ENCODE peak calls at places on chromosomes 7 and 10, in eight cellular contexts. One of them, this sample, is unnamed.

GRCh38 chr10:60574388-60574787 is 184.7 kb upstream of the ANK3 start:
- DNase-seq in tibial artery: no peak
- DNase-seq in left cardiac atrium: no peak
- DNase-seq in NCI-H1092: no peak
- DNase-seq in choroid plexus epithelial cell: no peak
- DNase-seq in effector CD4-positive, alpha-beta T cell: no peak
- DNase-seq in A673: no peak
- DNase-seq in uterus: no peak
- DNase-seq in this sample: no peak

GRCh38 chr10:51926336-51926735 is 226.9 kb upstream of the CSTF2T start:
- DNase-seq in A673: no peak
- DNase-seq in choroid plexus epithelial cell: no peak
- DNase-seq in tibial artery: no peak
- DNase-seq in uterus: no peak
- DNase-seq in NCI-H1092: no peak
- DNase-seq in left cardiac atrium: no peak
- DNase-seq in effector CD4-positive, alpha-beta T cell: no peak
- DNase-seq in this sample: no peak

GRCh38 chr10:613217-613616 is 76.3 kb downstream of the DIP2C start:
- DNase-seq in choroid plexus epithelial cell: no peak
- DNase-seq in A673: no peak
- DNase-seq in left cardiac atrium: no peak
- DNase-seq in tibial artery: peak
- DNase-seq in effector CD4-positive, alpha-beta T cell: no peak
- DNase-seq in uterus: no peak
- DNase-seq in NCI-H1092: no peak
- DNase-seq in this sample: no peak

GRCh38 chr7:23941551-23941950 is 231.5 kb downstream of the STK31 start:
- DNase-seq in effector CD4-positive, alpha-beta T cell: no peak
- DNase-seq in uterus: no peak
- DNase-seq in NCI-H1092: no peak
- DNase-seq in choroid plexus epithelial cell: no peak
- DNase-seq in A673: no peak
- DNase-seq in tibial artery: no peak
- DNase-seq in left cardiac atrium: no peak
- DNase-seq in this sample: no peak

GRCh38 chr7:28237368-28237767 is 56.8 kb upstream of the JAZF1 start:
- DNase-seq in left cardiac atrium: no peak
- DNase-seq in effector CD4-positive, alpha-beta T cell: no peak
- DNase-seq in choroid plexus epithelial cell: no peak
- DNase-seq in uterus: no peak
- DNase-seq in A673: no peak
- DNase-seq in NCI-H1092: no peak
- DNase-seq in tibial artery: peak
- DNase-seq in this sample: no peak

GRCh38 chr7:158023563-158024350 is 563.9 kb downstream of the PTPRN2 start:
- DNase-seq in choroid plexus epithelial cell: no peak
- DNase-seq in uterus: no peak
- DNase-seq in NCI-H1092: no peak
- DNase-seq in left cardiac atrium: no peak
- DNase-seq in A673: no peak
- DNase-seq in tibial artery: peak
- DNase-seq in effector CD4-positive, alpha-beta T cell: no peak
- DNase-seq in this sample: no peak

GRCh38 chr10:123017421-123018165 is 8.8 kb downstream of the ACADSB start:
- DNase-seq in NCI-H1092: no peak
- DNase-seq in effector CD4-positive, alpha-beta T cell: no peak
- DNase-seq in uterus: no peak
- DNase-seq in tibial artery: no peak
- DNase-seq in left cardiac atrium: no peak
- DNase-seq in choroid plexus epithelial cell: no peak
- DNase-seq in A673: no peak
- DNase-seq in this sample: no peak

GRCh38 chr10:99659868-99660366 is 608 bp downstream of the ENTPD7 start:
- DNase-seq in effector CD4-positive, alpha-beta T cell: no peak
- DNase-seq in left cardiac atrium: no peak
- DNase-seq in tibial artery: no peak
- DNase-seq in uterus: no peak
- DNase-seq in A673: no peak
- DNase-seq in choroid plexus epithelial cell: peak
- DNase-seq in NCI-H1092: no peak
- DNase-seq in this sample: no peak

GRCh38 chr10:75952093-75952492 is 520.7 kb downstream of the LRMDA start:
- DNase-seq in effector CD4-positive, alpha-beta T cell: no peak
- DNase-seq in left cardiac atrium: no peak
- DNase-seq in uterus: no peak
- DNase-seq in NCI-H1092: no peak
- DNase-seq in A673: no peak
- DNase-seq in tibial artery: no peak
- DNase-seq in choroid plexus epithelial cell: no peak
- DNase-seq in this sample: no peak

GRCh38 chr7:2034291-2035201 is 198.2 kb downstream of the MAD1L1 start:
- DNase-seq in uterus: no peak
- DNase-seq in effector CD4-positive, alpha-beta T cell: peak
- DNase-seq in NCI-H1092: no peak
- DNase-seq in A673: no peak
- DNase-seq in choroid plexus epithelial cell: no peak
- DNase-seq in tibial artery: peak
- DNase-seq in left cardiac atrium: peak
- DNase-seq in this sample: no peak

GRCh38 chr7:137934176-137934826 is 67.6 kb downstream of the CREB3L2 start:
- DNase-seq in uterus: no peak
- DNase-seq in choroid plexus epithelial cell: no peak
- DNase-seq in effector CD4-positive, alpha-beta T cell: no peak
- DNase-seq in NCI-H1092: no peak
- DNase-seq in A673: no peak
- DNase-seq in left cardiac atrium: no peak
- DNase-seq in tibial artery: no peak
- DNase-seq in this sample: no peak

GRCh38 chr7:92547579-92547978 is 19.0 kb downstream of the RBM48 start:
- DNase-seq in NCI-H1092: no peak
- DNase-seq in left cardiac atrium: peak
- DNase-seq in uterus: no peak
- DNase-seq in A673: no peak
- DNase-seq in effector CD4-positive, alpha-beta T cell: no peak
- DNase-seq in choroid plexus epithelial cell: no peak
- DNase-seq in tibial artery: no peak
- DNase-seq in this sample: no peak

GRCh38 chr7:117951285-117951684 is 78.0 kb upstream of the CTTNBP2 start:
- DNase-seq in A673: no peak
- DNase-seq in NCI-H1092: no peak
- DNase-seq in left cardiac atrium: no peak
- DNase-seq in uterus: no peak
- DNase-seq in tibial artery: no peak
- DNase-seq in choroid plexus epithelial cell: no peak
- DNase-seq in effector CD4-positive, alpha-beta T cell: no peak
- DNase-seq in this sample: no peak

GRCh38 chr10:28798964-28799363 is 121.6 kb downstream of the BAMBI start:
- DNase-seq in effector CD4-positive, alpha-beta T cell: no peak
- DNase-seq in left cardiac atrium: no peak
- DNase-seq in NCI-H1092: no peak
- DNase-seq in choroid plexus epithelial cell: no peak
- DNase-seq in tibial artery: no peak
- DNase-seq in uterus: no peak
- DNase-seq in A673: no peak
- DNase-seq in this sample: no peak

This sample was measured in ascending aorta.